ENCODE peak calls at places on chromosomes 1 and 21, in six cellular contexts. D, N, O, E, Z and K are unnamed samples.

GRCh38 chr1:40853113-40853999 is 8.8 kb downstream of the CITED4 start:
- DNase-seq in E (no peak), D (no peak), N (no peak), O (no peak), Z (no peak), K (no peak)

GRCh38 chr1:158121604-158122254 is 59.0 kb upstream of the CD1D start:
- DNase-seq in N (no peak), E (peak; percentile 19), D (peak; percentile 65), O (peak; percentile 51), Z (peak; percentile 55), K (no peak)

GRCh38 chr1:58249729-58250586 is 296.6 kb downstream of the OMA1 start:
- DNase-seq in E (no peak), N (no peak), O (peak; percentile 18), D (no peak), Z (peak; percentile 18), K (no peak)

GRCh38 chr1:214429951-214430742 is 121.3 kb downstream of the PTPN14 start:
- DNase-seq in N (no peak), Z (no peak), O (no peak), D (no peak), E (no peak), K (no peak)

GRCh38 chr21:30269803-30270530 is 12.8 kb downstream of the KRTAP24-1 start:
- DNase-seq in D (no peak), N (no peak), E (no peak), Z (no peak), O (no peak), K (no peak)

GRCh38 chr1:55826413-55827080 is 611.4 kb upstream of the USP24 start:
- DNase-seq in E (no peak), O (no peak), Z (no peak), N (no peak), D (no peak), K (no peak)

GRCh38 chr1:73463848-73464247 is 734.1 kb downstream of the LRRIQ3 start:
- DNase-seq in E (no peak), N (no peak), Z (no peak), O (no peak), D (no peak), K (no peak)

GRCh38 chr1:156095906-156096508 is 13.7 kb upstream of the MEX3A start:
- DNase-seq in Z (no peak), O (no peak), N (no peak), D (no peak), E (no peak), K (no peak)

GRCh38 chr1:74731399-74732052 is 1.3 kb downstream of the CRYZ start:
- DNase-seq in E (peak; percentile 2), N (no peak), Z (peak; percentile 72), D (peak; percentile 61), O (no peak), K (no peak)

GRCh38 chr1:74733616-74734484 is 898 bp downstream of the TYW3 start:
- DNase-seq in E (peak; percentile 81), D (peak; percentile 73), O (no peak), N (no peak), Z (peak; percentile 61), K (peak; percentile 16)

GRCh38 chr1:74729741-74730478 is 2.9 kb downstream of the CRYZ start:
- DNase-seq in E (no peak), N (no peak), O (no peak), Z (no peak), D (peak; percentile 82), K (peak; percentile 7)

GRCh38 chr1:74737360-74737759 is 4.4 kb downstream of the TYW3 start:
- DNase-seq in N (no peak), Z (no peak), O (no peak), D (no peak), E (no peak), K (no peak)

GRCh38 chr1:74732960-74733615 is at the start of the genes CRYZ and TYW3:
- DNase-seq in D (peak; percentile 92), Z (peak; percentile 92), N (peak; percentile 45), O (peak; percentile 90), E (peak; percentile 93), K (peak; percentile 52)
- TF ChIP-seq POLR2A in D (peak; percentile 67), Z (peak; percentile 42), N (no peak), O (no peak), E (peak; percentile 62), K (peak; percentile 54)

GRCh38 chr1:167936930-167937708 is at the start of gene MPC2:
- DNase-seq in Z (peak; percentile 77), O (peak; percentile 83), E (peak; percentile 76), N (peak; percentile 58), D (peak; percentile 59), K (peak; percentile 20)
- TF ChIP-seq POLR2A in Z (no peak), O (peak; percentile 39), E (peak; percentile 30), N (no peak), D (no peak), K (peak; percentile 9)

DNA sequence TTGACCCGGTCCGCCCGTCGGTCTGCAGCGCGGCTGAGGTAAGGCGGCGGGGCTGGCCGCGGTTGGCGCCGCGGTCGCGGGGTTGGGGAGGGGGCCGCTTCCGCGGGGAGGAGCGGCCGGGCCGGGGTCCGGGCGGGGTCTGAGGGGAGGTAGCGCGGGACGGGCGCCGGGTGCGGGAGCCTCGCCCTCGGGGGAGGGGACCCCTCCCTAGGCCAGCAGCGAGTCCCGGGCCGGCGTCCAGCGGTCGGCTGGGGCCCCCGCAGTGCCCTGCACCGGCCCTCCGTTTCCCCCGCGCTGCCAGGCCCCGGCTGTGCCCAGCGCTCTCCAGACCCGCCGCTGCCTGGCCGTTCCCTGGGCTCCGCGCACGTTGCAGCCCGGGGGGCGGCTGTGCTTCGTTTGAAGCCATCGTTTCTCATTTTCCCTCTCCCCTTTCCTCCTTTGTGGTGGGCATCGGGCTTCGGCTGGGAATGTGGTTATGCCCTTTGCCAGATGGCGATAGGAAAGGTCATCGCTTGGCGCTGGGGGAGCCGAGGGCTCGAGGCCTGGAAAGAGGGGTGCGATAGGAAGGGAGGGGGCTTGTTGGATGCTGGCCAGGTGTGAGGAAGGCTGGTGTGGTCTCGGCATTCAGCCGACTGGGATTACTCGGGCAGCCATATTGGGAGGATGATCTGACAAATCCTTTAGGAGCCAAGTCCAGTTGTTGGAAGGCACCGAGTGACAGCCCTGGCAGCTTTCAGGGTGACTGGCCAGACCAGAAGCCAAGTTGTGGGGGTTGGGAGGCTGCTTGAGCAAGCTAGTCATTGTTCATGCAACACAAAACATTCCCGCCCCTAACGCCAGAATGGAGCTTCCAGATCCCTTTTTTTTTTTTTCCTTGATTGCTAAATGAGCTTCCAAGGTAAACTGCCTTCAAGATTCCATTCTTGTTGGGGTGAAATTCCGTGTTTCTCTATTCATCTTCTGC is 753 bp downstream of the KIF1B start:
- DNase-seq in N (peak; percentile 23), E (peak; percentile 53), O (peak; percentile 86), D (peak; percentile 77), Z (peak; percentile 98), K (peak; percentile 42)
- TF ChIP-seq POLR2A in N (peak; percentile 39), E (no peak), O (peak; percentile 28), D (no peak), Z (no peak), K (no peak)

GRCh38 chr1:47212636-47213229 is 19.3 kb downstream of the TAL1 start:
- DNase-seq in D (no peak), E (no peak), O (no peak), Z (no peak), N (no peak), K (no peak)

GRCh38 chr1:47214554-47214953 is 17.5 kb downstream of the TAL1 start:
- DNase-seq in Z (no peak), E (no peak), O (no peak), D (no peak), N (no peak), K (no peak)

GRCh38 chr1:47216278-47217059 is 15.6 kb downstream of the TAL1 start:
- DNase-seq in D (no peak), Z (no peak), E (no peak), N (no peak), O (no peak), K (no peak)

GRCh38 chr1:47213230-47213676 is 18.8 kb downstream of the TAL1 start:
- DNase-seq in N (no peak), Z (no peak), D (no peak), O (no peak), E (no peak), K (no peak)

GRCh38 chr1:47215713-47216112 is 16.3 kb downstream of the TAL1 start:
- DNase-seq in D (no peak), Z (no peak), N (no peak), O (no peak), E (no peak), K (no peak)
- TF ChIP-seq POLR2A in D (no peak), Z (no peak), N (no peak), O (no peak), E (no peak), K (no peak)